ENCODE peak calls at places on chromosomes 1 and 21, in four cellular contexts. T is breast epithelium; N is CD8-positive, alpha-beta T cell; O is cardiac fibroblast. V is an unnamed sample.

GRCh38 chr21:17597680-17598079 is 15.0 kb downstream of the BTG3 start:
- DNase-seq in N (no peak), O (no peak), T (no peak), V (no peak)

GRCh38 chr1:236844499-236845271 is 49.6 kb downstream of the MTR start:
- DNase-seq in T (no peak), N (no peak), O (peak; percentile 41), V (no peak)

GRCh38 chr1:39359028-39359570 is 132.3 kb upstream of the BMP8A start:
- DNase-seq in O (peak; percentile 48), T (no peak), N (no peak), V (no peak)

GRCh38 chr1:184941735-184942134 is 32.6 kb downstream of the NIBAN1 start:
- DNase-seq in O (no peak), N (no peak), T (no peak), V (no peak)

GRCh38 chr1:84382127-84382526 is 16.2 kb upstream of the DNASE2B start:
- DNase-seq in O (peak; percentile 42), N (no peak), T (no peak), V (no peak)

GRCh38 chr21:32412998-32413504 is 545 bp downstream of the EVA1C start:
- DNase-seq in N (no peak), O (peak; percentile 49), T (peak; percentile 71), V (no peak)

GRCh38 chr1:13809461-13810159 is 109.6 kb downstream of the PRDM2 start:
- DNase-seq in O (no peak), N (no peak), T (no peak), V (no peak)

GRCh38 chr1:233496940-233497456 is 116.9 kb upstream of the KCNK1 start:
- DNase-seq in N (no peak), T (no peak), O (no peak), V (no peak)

GRCh38 chr1:87669671-87670070 is 341.0 kb downstream of the LMO4 start:
- DNase-seq in N (no peak), T (no peak), O (no peak), V (no peak)

GRCh38 chr21:46189213-46189958 is 5.1 kb upstream of the SPATC1L start:
- DNase-seq in N (no peak), O (peak; percentile 56), T (peak; percentile 50), V (no peak)

GRCh38 chr21:45477176-45478114 is 64.8 kb downstream of the SLC19A1 start:
- DNase-seq in T (no peak), O (no peak), N (peak; percentile 54), V (no peak)

GRCh38 chr1:240803151-240803550 is 191.2 kb upstream of the GREM2 start:
- DNase-seq in T (no peak), O (peak; percentile 24), N (no peak), V (no peak)

GRCh38 chr1:76802094-76802493 is 65.2 kb upstream of the ST6GALNAC5 start:
- DNase-seq in O (no peak), N (no peak), T (no peak), V (peak; percentile 13)

GRCh38 chr1:61428146-61428545 is 296.8 kb downstream of the TM2D1 start:
- DNase-seq in T (no peak), O (no peak), N (no peak), V (no peak)

GRCh38 chr1:55888685-55889317 is 673.6 kb upstream of the USP24 start:
- DNase-seq in T (no peak), O (no peak), N (no peak), V (no peak)

GRCh38 chr1:9448132-9449105 is 90.8 kb upstream of the SLC25A33 start:
- DNase-seq in N (no peak), T (no peak), O (no peak), V (no peak)

GRCh38 chr1:46172321-46172720 is 2.6 kb upstream of the TSPAN1 start:
- DNase-seq in N (no peak), T (no peak), O (no peak), V (no peak)

GRCh38 chr1:47755368-47755990 is 241.7 kb downstream of the TRABD2B start:
- DNase-seq in T (peak; percentile 43), O (no peak), N (peak; percentile 56), V (no peak)

GRCh38 chr1:28086651-28087050 is 1.8 kb downstream of the EYA3 start:
- DNase-seq in T (no peak), O (no peak), N (no peak), V (no peak)

GRCh38 chr1:28088168-28088961 is at the start of gene EYA3:
- DNase-seq in T (peak; percentile 98), N (peak; percentile 100), O (peak; percentile 99), V (peak; percentile 90)

GRCh38 chr1:28091043-28091781 is 2.8 kb upstream of the EYA3 start:
- DNase-seq in O (peak; percentile 82), N (peak; percentile 85), T (peak; percentile 67), V (peak; percentile 70)

GRCh38 chr1:28085129-28085528 is 3.3 kb downstream of the EYA3 start:
- DNase-seq in O (no peak), T (no peak), N (no peak), V (no peak)

DNA sequence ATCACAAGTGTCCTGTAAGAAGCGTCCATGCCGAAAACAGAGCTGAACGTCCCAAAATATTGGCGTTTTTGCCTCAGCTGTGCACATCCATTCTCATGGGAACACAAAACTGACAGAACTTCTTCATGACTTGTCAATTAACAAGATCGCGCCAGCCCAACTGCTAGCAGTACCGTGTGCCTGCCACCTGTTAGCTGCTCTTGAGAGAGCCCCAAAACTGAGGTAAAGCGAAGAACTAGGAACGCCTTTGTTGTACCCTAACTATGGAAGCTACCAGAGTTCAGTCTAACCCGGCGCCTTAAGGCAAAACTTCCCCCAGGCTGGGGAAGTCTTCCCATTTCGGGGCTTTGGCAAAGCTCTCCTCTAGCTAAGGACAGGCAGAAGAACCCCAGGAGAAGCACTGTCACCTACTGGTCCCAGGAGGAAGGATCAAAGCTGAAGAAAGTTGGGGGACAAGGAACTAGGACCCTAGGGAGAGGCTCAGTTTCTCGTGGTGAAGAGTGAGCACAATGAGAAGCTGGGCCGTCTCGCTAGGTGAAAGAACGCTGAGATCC is 719 bp downstream of the EYA3 start:
- DNase-seq in O (peak; percentile 25), T (no peak), N (no peak), V (no peak)
- TF ChIP-seq CTCF in O (peak; percentile 29), T (no peak), N (no peak), V (peak; percentile 4)

GRCh38 chr1:11735854-11736745 is at the start of gene AGTRAP:
- DNase-seq in N (peak; percentile 87), T (peak; percentile 98), O (peak; percentile 95), V (peak; percentile 77)
- TF ChIP-seq CTCF in N (no peak), T (no peak), O (no peak), V (no peak)

GRCh38 chr1:215992620-215993019 is 425.5 kb downstream of the KCTD3 start:
- DNase-seq in O (peak; percentile 12), T (no peak), N (no peak), V (no peak)
- TF ChIP-seq CTCF in O (no peak), T (peak; percentile 16), N (no peak), V (peak; percentile 83)

DNA sequence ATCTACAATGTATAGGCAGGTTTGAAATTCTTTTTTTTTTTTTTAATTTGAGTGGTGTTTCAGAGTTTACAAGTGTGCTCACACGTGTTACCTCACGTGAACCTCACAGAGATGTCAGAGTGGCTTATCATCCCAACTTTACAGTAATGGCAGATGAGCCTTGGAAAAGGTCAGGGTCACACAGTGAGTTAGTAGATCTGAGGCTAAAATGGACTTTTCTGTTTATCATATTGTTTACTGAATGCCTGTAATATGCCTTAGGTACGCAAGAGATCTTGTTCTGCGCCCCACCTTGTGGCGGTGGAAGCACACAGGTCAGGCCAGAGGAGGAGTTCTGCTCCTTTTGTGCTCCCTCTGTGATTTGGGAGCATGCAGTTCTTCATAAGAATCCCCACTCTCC is 80.0 kb downstream of the DYRK1A start:
- DNase-seq in T (no peak), N (no peak), O (no peak), V (no peak)
- TF ChIP-seq CTCF in T (no peak), N (no peak), O (no peak), V (no peak)

GRCh38 chr1:194825382-194825781 is 1639.0 kb upstream of the B3GALT2 start:
- DNase-seq in O (no peak), T (no peak), N (no peak), V (no peak)
- TF ChIP-seq CTCF in O (no peak), T (no peak), N (no peak), V (no peak)

DNA sequence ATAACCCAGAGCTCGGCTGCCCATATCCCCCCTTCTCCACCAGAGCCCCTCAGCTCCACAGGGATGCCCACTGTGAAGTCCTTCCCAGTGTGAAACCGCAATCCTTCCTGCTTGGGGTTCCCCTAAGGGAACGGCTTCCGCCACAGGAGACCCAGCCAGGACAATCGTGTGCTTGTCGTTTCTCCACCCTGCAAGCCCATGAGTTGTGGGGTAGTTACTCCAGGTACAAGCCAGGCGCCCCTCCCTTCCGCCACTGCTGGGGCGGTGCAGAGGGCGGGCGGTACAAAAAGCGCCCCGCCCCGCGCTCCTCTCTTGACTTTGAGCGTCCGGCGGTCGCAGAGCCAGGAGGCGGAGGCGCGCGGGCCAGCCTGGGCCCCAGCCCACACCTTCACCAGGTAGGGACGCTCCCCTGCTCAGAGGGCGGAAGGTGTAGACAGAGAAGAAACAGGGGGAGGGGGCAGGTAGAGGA is at the start of gene TINAGL1:
- DNase-seq in N (no peak), T (peak; percentile 69), O (no peak), V (no peak)
- TF ChIP-seq CTCF in N (no peak), T (no peak), O (no peak), V (no peak)

GRCh38 chr21:21688877-21689276 is 690.7 kb downstream of the NCAM2 start:
- DNase-seq in O (peak; percentile 51), T (no peak), N (no peak), V (no peak)
- TF ChIP-seq CTCF in O (peak; percentile 53), T (no peak), N (no peak), V (peak; percentile 37)

GRCh38 chr1:230282157-230282556 is 144.0 kb downstream of the PGBD5 start:
- DNase-seq in N (no peak), O (no peak), T (no peak), V (no peak)
- TF ChIP-seq CTCF in N (no peak), O (no peak), T (no peak), V (no peak)